ENCODE peak calls at places on chromosomes 3 and 15, in four cellular contexts. K is astrocyte of the spinal cord, J is M059J, F is AG08395. L is an unnamed sample.

GRCh38 chr3:30549600-30549999 is 56.8 kb upstream of the TGFBR2 start:
- DNase-seq in K (no peak), J (no peak), F (no peak), L (no peak)

GRCh38 chr3:108428580-108428979 is 81.8 kb downstream of the MYH15 start:
- DNase-seq in K (peak; percentile 9), J (peak; percentile 20), F (no peak), L (no peak)

GRCh38 chr15:51828621-51829359 is 663 bp upstream of the TMOD3 start:
- DNase-seq in K (no peak), J (peak; percentile 90), F (no peak), L (no peak)

GRCh38 chr3:27800261-27800660 is 78.1 kb upstream of the EOMES start:
- DNase-seq in K (no peak), J (no peak), F (no peak), L (no peak)

GRCh38 chr3:414063-414462 is 217.5 kb downstream of the CHL1 start:
- DNase-seq in K (peak; percentile 10), J (no peak), F (no peak), L (peak; percentile 7)

GRCh38 chr15:75673426-75674247 is 25.9 kb downstream of the SNX33 start:
- DNase-seq in K (peak; percentile 66), J (no peak), F (peak; percentile 88), L (no peak)

GRCh38 chr3:123582315-123582714 is 2.5 kb downstream of the HACD2 start:
- DNase-seq in K (no peak), J (no peak), F (no peak), L (no peak)

GRCh38 chr3:9153763-9154601 is 95.5 kb downstream of the SRGAP3 start:
- DNase-seq in K (no peak), J (no peak), F (peak; percentile 86), L (no peak)

GRCh38 chr15:42490246-42490742 is 647 bp downstream of the ZNF106 start:
- DNase-seq in K (peak; percentile 29), J (peak; percentile 26), F (peak; percentile 7), L (no peak)

GRCh38 chr3:194998417-194998816 is 272.5 kb downstream of the XXYLT1 start:
- DNase-seq in K (no peak), J (no peak), F (no peak), L (no peak)

GRCh38 chr15:99745687-99746086 is 12.4 kb upstream of the LYSMD4 start:
- DNase-seq in K (no peak), J (no peak), F (no peak), L (no peak)

GRCh38 chr15:41465822-41466421 is 27.8 kb upstream of the ITPKA start:
- DNase-seq in K (peak; percentile 69), J (peak; percentile 48), F (peak; percentile 65), L (peak; percentile 38)

GRCh38 chr15:36313021-36313420 is 266.4 kb upstream of the CDIN1 start:
- DNase-seq in K (peak; percentile 26), J (peak; percentile 43), F (peak; percentile 7), L (no peak)

GRCh38 chr3:50226888-50227389 is 9.1 kb upstream of the GNAI2 start:
- DNase-seq in K (peak; percentile 50), J (peak; percentile 65), F (no peak), L (no peak)

GRCh38 chr15:39887832-39888231 is 32.2 kb downstream of the GPR176 start:
- DNase-seq in K (peak; percentile 69), J (peak; percentile 67), F (peak; percentile 54), L (peak; percentile 48)

GRCh38 chr3:46667061-46667621 is 26.3 kb downstream of the ALS2CL start:
- DNase-seq in K (no peak), J (no peak), F (no peak), L (no peak)

GRCh38 chr15:70494861-70495571 is 268.3 kb downstream of the UACA start:
- DNase-seq in K (peak; percentile 89), J (peak; percentile 99), F (peak; percentile 89), L (peak; percentile 89)

GRCh38 chr3:184645304-184645703 is 66.6 kb downstream of the MAGEF1 start:
- DNase-seq in K (no peak), J (no peak), F (no peak), L (peak; percentile 60)

GRCh38 chr15:63981596-63982320 is 64.5 kb downstream of the DAPK2 start:
- DNase-seq in K (no peak), J (no peak), F (no peak), L (no peak)

GRCh38 chr15:62624541-62625399 is 417.8 kb upstream of the TPM1 start:
- DNase-seq in K (peak; percentile 56), J (peak; percentile 60), F (peak; percentile 83), L (no peak)

GRCh38 chr15:48447657-48448056 is 116.4 kb downstream of the DUT start:
- DNase-seq in K (peak; percentile 65), J (peak; percentile 65), F (peak; percentile 71), L (no peak)

GRCh38 chr15:38041576-38041975 is 107.1 kb downstream of the TMCO5A start:
- DNase-seq in K (peak; percentile 61), J (peak; percentile 75), F (peak; percentile 63), L (peak; percentile 16)

GRCh38 chr3:129535075-129535474 is 6.6 kb downstream of the RHO start:
- DNase-seq in K (no peak), J (no peak), F (no peak), L (no peak)

GRCh38 chr15:60528530-60528929 is 49.6 kb upstream of the ICE2 start:
- DNase-seq in K (no peak), J (peak; percentile 27), F (no peak), L (no peak)

GRCh38 chr3:13415236-13416001 is 4.7 kb downstream of the NUP210 start:
- DNase-seq in K (no peak), J (no peak), F (no peak), L (no peak)

GRCh38 chr3:184126006-184126405 is 9.2 kb upstream of the EIF2B5 start:
- DNase-seq in K (no peak), J (no peak), F (no peak), L (no peak)

GRCh38 chr3:66665021-66665695 is 164.3 kb upstream of the LRIG1 start:
- DNase-seq in K (no peak), J (no peak), F (no peak), L (no peak)

GRCh38 chr15:92415639-92416297 is 22.1 kb downstream of the ST8SIA2 start:
- DNase-seq in K (no peak), J (no peak), F (no peak), L (no peak)

GRCh38 chr15:84609818-84610525 is 9.2 kb downstream of the ZSCAN2 start:
- DNase-seq in K (no peak), J (no peak), F (no peak), L (no peak)

GRCh38 chr15:63203451-63204090 is 14.2 kb downstream of the RAB8B start:
- DNase-seq in K (peak; percentile 51), J (peak; percentile 70), F (no peak), L (no peak)

GRCh38 chr3:9080165-9080564 is 116.9 kb upstream of the RAD18 start:
- DNase-seq in K (no peak), J (peak; percentile 53), F (no peak), L (no peak)

GRCh38 chr3:157188391-157188790 is 28.4 kb upstream of the CCNL1 start:
- DNase-seq in K (no peak), J (no peak), F (no peak), L (no peak)

GRCh38 chr3:69079269-69080159 is 651 bp downstream of the UBA3 start:
- DNase-seq in K (no peak), J (no peak), F (peak; percentile 11), L (no peak)

GRCh38 chr3:45635475-45636256 is 41.1 kb downstream of the LIMD1 start:
- DNase-seq in K (peak; percentile 63), J (peak; percentile 74), F (peak; percentile 87), L (no peak)

GRCh38 chr3:17158941-17159682 is 274.4 kb downstream of the PLCL2 start:
- DNase-seq in K (peak; percentile 11), J (peak; percentile 40), F (no peak), L (no peak)

GRCh38 chr3:100590114-100590839 is 19.1 kb upstream of the ADGRG7 start:
- DNase-seq in K (peak; percentile 71), J (peak; percentile 78), F (peak; percentile 80), L (peak; percentile 59)

L was measured in H4.